ENCODE peak calls at places on chromosomes 12 and 14, in four cellular contexts. M is HepG2, L is GM12892, P is endothelial cell of umbilical vein. W is an unnamed sample.

GRCh38 chr12:116065561-116065960 is 211.9 kb downstream of the MED13L start:
- DNase-seq in M (no peak), L (no peak), P (no peak), W (no peak)

GRCh38 chr14:69475194-69475818 is 9.2 kb upstream of the PLEKHD1 start:
- DNase-seq in P (peak), L (no peak), M (peak), W (no peak)

GRCh38 chr14:90426663-90427062 is 29.8 kb downstream of the CALM1 start:
- DNase-seq in M (no peak), P (peak), L (no peak), W (no peak)

GRCh38 chr14:81511110-81511900 is 22.3 kb downstream of the SEL1L start:
- DNase-seq in L (no peak), P (no peak), M (peak), W (no peak)

GRCh38 chr14:96847451-96847850 is 50.3 kb downstream of the VRK1 start:
- DNase-seq in L (no peak), M (no peak), P (no peak), W (no peak)

GRCh38 chr12:58703911-58704310 is 216.4 kb downstream of the LRIG3 start:
- DNase-seq in L (no peak), P (no peak), M (no peak), W (no peak)

GRCh38 chr14:77498120-77498979 is at the start of gene ISM2:
- DNase-seq in P (peak), L (peak), M (peak), W (peak)

GRCh38 chr12:104458645-104459555 is 2.2 kb downstream of the CHST11 start:
- DNase-seq in M (no peak), L (no peak), P (peak), W (peak)

GRCh38 chr14:55915464-55915863 is 202.7 kb upstream of the PELI2 start:
- DNase-seq in M (no peak), L (no peak), P (peak), W (no peak)

GRCh38 chr14:68466491-68466977 is 326.3 kb downstream of the ZFP36L1 start:
- DNase-seq in M (peak), P (peak), L (no peak), W (no peak)

GRCh38 chr14:43949410-43949809 is 557.7 kb downstream of the FSCB start:
- DNase-seq in P (no peak), M (no peak), L (no peak), W (no peak)

GRCh38 chr12:44385964-44386363 is 490.2 kb downstream of the NELL2 start:
- DNase-seq in M (no peak), L (no peak), P (no peak), W (no peak)

DNA sequence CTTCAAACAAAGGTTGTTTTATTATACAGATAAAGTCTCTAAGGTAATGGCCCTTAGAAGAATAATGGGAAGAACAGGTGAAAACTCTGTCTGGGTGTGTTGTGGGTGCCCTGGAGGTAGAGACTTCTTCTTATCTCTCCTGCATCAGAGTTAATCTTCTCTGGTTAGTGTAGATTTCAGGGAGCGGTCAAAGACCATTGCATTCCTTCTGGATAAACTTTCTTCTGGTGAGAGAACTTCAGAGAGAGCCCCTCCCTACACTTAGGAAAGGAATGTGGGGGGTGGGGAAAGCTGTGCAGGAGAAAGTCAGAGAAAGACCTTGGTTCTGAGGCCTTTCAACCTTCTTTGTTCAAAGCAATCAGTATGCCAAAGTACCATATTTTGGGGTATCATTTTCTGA is 658.5 kb downstream of the DIO2 start:
- DNase-seq in P (no peak), M (no peak), L (no peak), W (no peak)
- TF ChIP-seq POLR2AphosphoS5 in P (no peak), M (no peak), L (no peak), W (no peak)

GRCh38 chr12:79597910-79598309 is 92.9 kb downstream of the PAWR start:
- DNase-seq in P (no peak), M (peak), L (no peak), W (no peak)
- TF ChIP-seq POLR2AphosphoS5 in P (no peak), M (no peak), L (no peak), W (no peak)

GRCh38 chr12:3003593-3003992 is 44.4 kb downstream of the TEAD4 start:
- DNase-seq in P (no peak), M (no peak), L (peak), W (peak)
- TF ChIP-seq POLR2AphosphoS5 in P (no peak), M (no peak), L (no peak), W (no peak)

DNA sequence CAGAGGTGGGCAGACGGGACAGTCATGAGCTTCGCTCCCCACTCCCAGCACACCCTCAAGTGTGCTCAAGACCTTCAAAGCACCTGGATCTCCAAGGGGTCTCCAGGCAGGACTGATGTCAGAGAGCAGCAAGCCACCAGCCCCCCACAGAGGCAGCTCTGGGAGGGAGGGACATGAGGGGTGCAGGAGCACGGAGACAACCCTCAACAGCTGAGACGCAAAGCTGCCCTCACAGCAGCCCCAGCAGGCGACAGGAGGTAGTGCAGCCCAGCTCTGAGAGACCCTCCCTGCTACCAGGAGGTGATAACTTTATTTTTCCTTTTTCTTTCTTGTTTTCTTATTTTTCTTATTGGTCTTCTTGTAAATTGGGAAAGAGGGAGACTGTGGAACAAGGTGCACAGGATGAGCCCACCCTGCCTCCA is 17.9 kb downstream of the SIVA1 start:
- DNase-seq in L (no peak), P (no peak), M (no peak), W (no peak)
- TF ChIP-seq POLR2AphosphoS5 in L (no peak), P (no peak), M (no peak), W (no peak)

DNA sequence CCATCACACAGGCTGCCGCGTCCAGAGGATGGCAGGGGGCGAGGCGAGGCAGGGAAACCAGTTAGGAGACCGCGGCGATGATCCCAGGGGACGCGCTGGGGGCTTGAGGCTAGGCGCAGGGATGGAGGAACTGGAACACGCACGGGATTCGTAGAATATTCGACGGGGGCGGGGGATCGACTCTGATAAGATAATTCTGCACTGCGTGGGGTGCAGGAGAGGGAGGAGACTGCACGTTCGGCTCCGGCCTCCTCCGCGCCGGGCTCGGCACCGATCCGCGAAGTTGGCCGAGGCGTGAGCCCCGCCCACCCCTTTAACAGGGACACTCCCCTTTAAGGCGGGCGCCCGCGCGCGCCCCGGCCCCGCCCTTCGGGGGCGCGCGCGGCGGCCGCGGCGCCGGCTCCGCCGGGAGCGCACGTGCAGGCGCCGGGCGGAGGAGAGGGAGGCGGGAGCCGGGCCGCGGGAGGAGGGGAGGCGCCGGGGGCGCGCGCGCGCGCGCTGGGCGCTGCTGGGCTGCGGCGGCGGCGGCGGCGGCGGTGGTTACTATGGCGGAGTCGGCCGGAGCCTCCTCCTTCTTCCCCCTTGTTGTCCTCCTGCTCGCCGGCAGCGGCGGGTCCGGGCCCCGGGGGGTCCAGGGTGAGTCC is at the start of gene ACVR1B:
- DNase-seq in P (peak), M (peak), L (peak), W (peak)
- TF ChIP-seq POLR2AphosphoS5 in P (peak), M (no peak), L (no peak), W (peak)

GRCh38 chr14:94897583-94897982 is 127.7 kb upstream of the GSC start:
- DNase-seq in P (no peak), M (no peak), L (no peak), W (no peak)
- TF ChIP-seq POLR2AphosphoS5 in P (no peak), M (no peak), L (no peak), W (no peak)

GRCh38 chr12:95626854-95627253 is 75.6 kb upstream of the USP44 start:
- DNase-seq in L (no peak), P (no peak), M (no peak), W (no peak)
- TF ChIP-seq POLR2AphosphoS5 in L (no peak), P (no peak), M (no peak), W (no peak)

GRCh38 chr14:105413542-105413886 is 6.1 kb upstream of the MTA1 start:
- DNase-seq in M (no peak), P (no peak), L (no peak), W (no peak)

GRCh38 chr14:105415481-105416428 is 3.9 kb upstream of the MTA1 start:
- DNase-seq in M (no peak), P (no peak), L (no peak), W (peak)

GRCh38 chr14:105416671-105417070 is 3.0 kb upstream of the MTA1 start:
- DNase-seq in L (no peak), P (no peak), M (no peak), W (no peak)

GRCh38 chr14:105412768-105413541 is 6.7 kb upstream of the MTA1 start:
- DNase-seq in P (no peak), L (peak), M (no peak), W (no peak)

GRCh38 chr14:105414456-105415371 is 4.9 kb upstream of the MTA1 start:
- DNase-seq in L (peak), P (peak), M (peak), W (peak)
- TF ChIP-seq POLR2AphosphoS5 in L (no peak), P (peak), M (no peak), W (no peak)

GRCh38 chr14:105203057-105203494 is 22.0 kb upstream of the NUDT14 start:
- DNase-seq in M (no peak), L (peak), P (peak), W (peak)
- TF ChIP-seq POLR2AphosphoS5 in M (no peak), L (no peak), P (peak), W (no peak)

DNA sequence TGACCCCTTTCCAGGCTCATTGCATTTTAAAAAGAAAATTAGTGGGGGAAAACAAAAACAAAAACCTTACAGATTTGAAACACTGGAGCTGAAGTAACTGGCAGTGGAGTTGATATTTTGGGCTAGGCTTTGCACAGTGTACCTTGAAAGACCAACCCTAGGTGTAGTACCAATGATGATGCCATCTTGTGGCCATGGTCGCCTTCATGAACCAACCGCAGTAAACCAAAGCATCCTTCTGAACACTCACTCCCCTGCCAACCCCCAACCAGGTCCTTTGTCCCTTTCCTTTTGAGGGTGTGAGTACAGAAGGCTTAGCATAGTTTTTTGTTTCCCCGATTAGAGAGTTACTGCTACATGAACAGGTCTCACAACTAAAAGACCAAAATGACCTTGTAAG is 5.9 kb downstream of the TOMM20L start:
- DNase-seq in M (no peak), L (no peak), P (no peak), W (no peak)
- TF ChIP-seq POLR2AphosphoS5 in M (no peak), L (no peak), P (no peak), W (no peak)